ENCODE peak calls at places on chromosomes 4 and X, in six cellular contexts. K is aorta, H is myocyte, J is substantia nigra, U is heart left ventricle, A is midbrain. M is an unnamed sample.

GRCh38 chr4:7546152-7546808 is 111.5 kb upstream of the PSAPL1 start:
- DNase-seq in K (peak), H (no peak), J (no peak), U (no peak), A (no peak), M (peak)

GRCh38 chr4:109803924-109804571 is 2.2 kb upstream of the CFI start:
- DNase-seq in K (no peak), H (peak), J (no peak), U (no peak), A (no peak), M (no peak)

GRCh38 chr4:56552273-56552672 is 46.7 kb downstream of the ARL9 start:
- DNase-seq in K (no peak), H (no peak), J (no peak), U (no peak), A (no peak), M (no peak)

GRCh38 chr4:40576651-40577480 is 52.8 kb downstream of the RBM47 start:
- DNase-seq in K (peak), H (peak), J (peak), U (peak), A (peak), M (peak)

GRCh38 chr4:181670506-181670905 is 572.7 kb upstream of the TENM3 start:
- DNase-seq in K (no peak), H (no peak), J (no peak), U (no peak), A (no peak), M (no peak)

GRCh38 chr4:142416711-142417275 is 429.3 kb downstream of the INPP4B start:
- DNase-seq in K (no peak), H (peak), J (no peak), U (no peak), A (no peak), M (no peak)

GRCh38 chr4:184636897-184637296 is 12.3 kb downstream of the CASP3 start:
- DNase-seq in K (no peak), H (no peak), J (no peak), U (no peak), A (no peak), M (no peak)

GRCh38 chrX:101079736-101080135 is 1.1 kb downstream of the TMEM35A start:
- DNase-seq in K (no peak), H (no peak), J (no peak), U (no peak), A (no peak), M (no peak)

GRCh38 chrX:107447642-107448041 is 1.8 kb upstream of the FRMPD3 start:
- DNase-seq in K (no peak), H (peak), J (no peak), U (no peak), A (no peak), M (no peak)

GRCh38 chr4:176409627-176410026 is 89.9 kb downstream of the SPCS3 start:
- DNase-seq in K (no peak), H (no peak), J (no peak), U (no peak), A (no peak), M (no peak)

GRCh38 chr4:176995-177394 is 52.7 kb downstream of the ZNF718 start:
- DNase-seq in K (no peak), H (peak), J (no peak), U (no peak), A (no peak), M (no peak)

GRCh38 chr4:80566203-80566872 is 230.8 kb downstream of the CFAP299 start:
- DNase-seq in K (no peak), H (no peak), J (no peak), U (no peak), A (no peak), M (no peak)

GRCh38 chr4:52588771-52589591 is 70.1 kb downstream of the USP46 start:
- DNase-seq in K (peak), H (peak), J (no peak), U (no peak), A (no peak), M (no peak)

GRCh38 chr4:734075-734474 is 28.4 kb downstream of the PCGF3 start:
- DNase-seq in K (no peak), H (no peak), J (no peak), U (no peak), A (no peak), M (no peak)

GRCh38 chr4:124318292-124318691 is 394.2 kb downstream of the ANKRD50 start:
- DNase-seq in K (no peak), H (no peak), J (no peak), U (no peak), A (no peak), M (no peak)

GRCh38 chr4:82282875-82283274 is 90.9 kb downstream of the HNRNPD start:
- DNase-seq in K (no peak), H (no peak), J (no peak), U (no peak), A (no peak), M (no peak)

GRCh38 chrX:112536544-112536943 is 143.2 kb downstream of the LHFPL1 start:
- DNase-seq in K (no peak), H (no peak), J (no peak), U (no peak), A (no peak), M (no peak)

GRCh38 chrX:10109695-10110094 is 47.1 kb upstream of the CLCN4 start:
- DNase-seq in K (no peak), H (no peak), J (peak), U (peak), A (peak), M (no peak)

M was measured in lower lobe of right lung.